ENCODE peak calls at places on chromosomes 11 and 22, in four cellular contexts. K is NCI-H1417, H is cardiac fibroblast, B is Karpas-422. T is an unnamed sample.

GRCh38 chr11:32052218-32052617 is 38.7 kb upstream of the RCN1 start:
- DNase-seq in H (peak), B (peak), K (peak), T (peak)

GRCh38 chr22:28911777-28912669 is 28.7 kb downstream of the ZNRF3 start:
- DNase-seq in K (no peak), H (peak), B (no peak), T (peak)

GRCh38 chr22:50267591-50268390 is 2.4 kb downstream of the MAPK11 start:
- DNase-seq in B (no peak), K (no peak), H (peak), T (peak)

GRCh38 chr11:46896719-46897406 is 21.5 kb downstream of the LRP4 start:
- DNase-seq in K (peak), B (peak), H (peak), T (peak)

GRCh38 chr11:69049490-69049867 is 747 bp downstream of the TPCN2 start:
- DNase-seq in H (no peak), K (no peak), B (peak), T (no peak)

GRCh38 chr11:96337541-96338530 is 5.2 kb downstream of the MAML2 start:
- DNase-seq in K (no peak), H (peak), B (no peak), T (peak)

GRCh38 chr11:128686745-128687177 is 7.1 kb upstream of the FLI1 start:
- DNase-seq in B (no peak), H (peak), K (peak), T (peak)

GRCh38 chr11:35343033-35343598 is 76.2 kb downstream of the SLC1A2 start:
- DNase-seq in B (no peak), K (no peak), H (no peak), T (no peak)

GRCh38 chr22:30816413-30816812 is 121.7 kb downstream of the OSBP2 start:
- DNase-seq in K (no peak), H (no peak), B (peak), T (no peak)

GRCh38 chr11:30710216-30710615 is 124.1 kb upstream of the MPPED2 start:
- DNase-seq in K (no peak), B (no peak), H (peak), T (no peak)

GRCh38 chr22:30396871-30397655 is at the start of gene SEC14L2:
- DNase-seq in B (peak), K (peak), H (peak), T (peak)

GRCh38 chr11:35541621-35542375 is 16.4 kb upstream of the PAMR1 start:
- DNase-seq in H (peak), B (no peak), K (no peak), T (peak)

GRCh38 chr11:76008474-76008873 is 193.5 kb downstream of the UVRAG start:
- DNase-seq in H (peak), K (no peak), B (no peak), T (peak)

GRCh38 chr11:2868604-2869526 is 16.7 kb downstream of the CDKN1C start:
- DNase-seq in H (no peak), K (no peak), B (no peak), T (no peak)

GRCh38 chr11:83159901-83160865 is 3.3 kb downstream of the PCF11 start:
- DNase-seq in H (peak), K (peak), B (peak), T (peak)

GRCh38 chr22:20642668-20643179 is 131.2 kb upstream of the SERPIND1 start:
- DNase-seq in H (no peak), B (no peak), K (no peak), T (no peak)

GRCh38 chr11:27084407-27084985 is 43.9 kb downstream of the BBOX1 start:
- DNase-seq in H (no peak), K (no peak), B (no peak), T (no peak)

GRCh38 chr22:41140365-41140957 is 48.1 kb downstream of the EP300 start:
- DNase-seq in K (no peak), H (no peak), B (no peak), T (no peak)

GRCh38 chr11:30772908-30773307 is 186.8 kb upstream of the MPPED2 start:
- DNase-seq in B (no peak), H (no peak), K (peak), T (no peak)

GRCh38 chr11:60168306-60168705 is 14.6 kb downstream of the MS4A6A start:
- DNase-seq in K (no peak), B (no peak), H (no peak), T (no peak)

GRCh38 chr11:128565881-128566280 is 21.5 kb downstream of the ETS1 start:
- DNase-seq in B (no peak), H (no peak), K (peak), T (no peak)

GRCh38 chr11:58958500-58958899 is 19.2 kb downstream of the GLYATL1 start:
- DNase-seq in K (peak), B (peak), H (no peak), T (no peak)

GRCh38 chr11:69501891-69502860 is 20.7 kb downstream of the LINC01488 start:
- DNase-seq in B (no peak), K (peak), H (no peak), T (no peak)

GRCh38 chr11:17406082-17406817 is 17.8 kb upstream of the KCNJ11 start:
- DNase-seq in H (no peak), K (no peak), B (no peak), T (no peak)

GRCh38 chr11:71927813-71928738 is at the start of gene XNDC1N:
- DNase-seq in B (peak), H (peak), K (peak), T (no peak)

GRCh38 chr11:44223261-44223660 is 86.7 kb downstream of the ALX4 start:
- DNase-seq in K (no peak), H (peak), B (no peak), T (peak)

GRCh38 chr11:47192111-47192510 is 5.9 kb upstream of the PACSIN3 start:
- DNase-seq in K (no peak), B (no peak), H (no peak), T (no peak)

GRCh38 chr11:33507967-33508366 is 192.7 kb downstream of the C11orf91 start:
- DNase-seq in H (peak), K (no peak), B (no peak), T (peak)

GRCh38 chr22:30535182-30535581 is 11.4 kb downstream of the SEC14L6 start:
- DNase-seq in B (no peak), H (no peak), K (no peak), T (no peak)

GRCh38 chr11:96228472-96228871 is 114.5 kb downstream of the MAML2 start:
- DNase-seq in B (no peak), H (peak), K (no peak), T (peak)

GRCh38 chr11:96264364-96264763 is 78.6 kb downstream of the MAML2 start:
- DNase-seq in H (no peak), K (no peak), B (no peak), T (no peak)

GRCh38 chr11:6012055-6012668 is 5.4 kb upstream of the OR56A4 start:
- DNase-seq in B (no peak), H (no peak), K (no peak), T (no peak)

GRCh38 chr11:20112291-20113146 is 47.8 kb downstream of the DBX1 start:
- DNase-seq in H (peak), B (no peak), K (no peak), T (peak)

GRCh38 chr11:32015435-32015834 is 75.4 kb upstream of the RCN1 start:
- DNase-seq in K (peak), B (no peak), H (no peak), T (no peak)

T was measured in fibroblast of gingiva.